ENCODE peak calls at places on chromosomes 13 and 19, in seven cellular contexts. One of them, this sample, is unnamed.

GRCh38 chr19:16160943-16161560 is 12.3 kb downstream of the CIB3 start:
- DNase-seq in GM23248: peak; percentile 83
- DNase-seq in astrocyte: peak; percentile 74
- DNase-seq in neuronal stem cell: no peak
- DNase-seq in mammary epithelial cell: peak; percentile 93
- DNase-seq in K562: peak; percentile 27
- DNase-seq in neural progenitor cell: no peak
- DNase-seq in this sample: peak; percentile 71

GRCh38 chr19:13436352-13436751 is 69.9 kb downstream of the CACNA1A start:
- DNase-seq in neuronal stem cell: no peak
- DNase-seq in mammary epithelial cell: no peak
- DNase-seq in GM23248: no peak
- DNase-seq in K562: no peak
- DNase-seq in astrocyte: no peak
- DNase-seq in neural progenitor cell: no peak
- DNase-seq in this sample: no peak

GRCh38 chr19:52959613-52960295 is 2.9 kb downstream of the ZNF816 start:
- DNase-seq in neuronal stem cell: no peak
- DNase-seq in astrocyte: no peak
- DNase-seq in K562: no peak
- DNase-seq in GM23248: no peak
- DNase-seq in neural progenitor cell: no peak
- DNase-seq in mammary epithelial cell: peak; percentile 38
- DNase-seq in this sample: no peak

GRCh38 chr13:31037874-31038475 is 105.5 kb downstream of the TEX26 start:
- DNase-seq in neural progenitor cell: no peak
- DNase-seq in astrocyte: no peak
- DNase-seq in K562: no peak
- DNase-seq in mammary epithelial cell: no peak
- DNase-seq in neuronal stem cell: no peak
- DNase-seq in GM23248: no peak
- DNase-seq in this sample: no peak

GRCh38 chr19:49775742-49776370 is 9.1 kb downstream of the AP2A1 start:
- DNase-seq in neuronal stem cell: no peak
- DNase-seq in K562: peak; percentile 93
- DNase-seq in GM23248: no peak
- DNase-seq in neural progenitor cell: no peak
- DNase-seq in astrocyte: no peak
- DNase-seq in mammary epithelial cell: no peak
- DNase-seq in this sample: no peak

GRCh38 chr13:77360032-77360431 is 33.1 kb upstream of the MYCBP2 start:
- DNase-seq in mammary epithelial cell: no peak
- DNase-seq in neural progenitor cell: no peak
- DNase-seq in K562: no peak
- DNase-seq in GM23248: no peak
- DNase-seq in astrocyte: no peak
- DNase-seq in neuronal stem cell: no peak
- DNase-seq in this sample: no peak

GRCh38 chr19:46571495-46571894 is 29.6 kb upstream of the CALM3 start:
- DNase-seq in mammary epithelial cell: peak; percentile 16
- DNase-seq in astrocyte: no peak
- DNase-seq in K562: peak; percentile 60
- DNase-seq in neuronal stem cell: no peak
- DNase-seq in GM23248: peak; percentile 30
- DNase-seq in neural progenitor cell: peak; percentile 72
- DNase-seq in this sample: peak; percentile 36

GRCh38 chr13:40776681-40777165 is 5.7 kb upstream of the MRPS31 start:
- DNase-seq in K562: no peak
- DNase-seq in astrocyte: peak; percentile 66
- DNase-seq in GM23248: peak; percentile 23
- DNase-seq in neural progenitor cell: no peak
- DNase-seq in mammary epithelial cell: peak; percentile 26
- DNase-seq in neuronal stem cell: no peak
- DNase-seq in this sample: peak; percentile 87

GRCh38 chr13:98824376-98825160 is 72.1 kb upstream of the SLC15A1 start:
- DNase-seq in GM23248: peak; percentile 53
- DNase-seq in neural progenitor cell: no peak
- DNase-seq in mammary epithelial cell: peak; percentile 53
- DNase-seq in neuronal stem cell: no peak
- DNase-seq in K562: no peak
- DNase-seq in astrocyte: no peak
- DNase-seq in this sample: no peak

GRCh38 chr19:50051964-50052363 is 26.2 kb downstream of the ZNF473 start:
- DNase-seq in neuronal stem cell: no peak
- DNase-seq in K562: no peak
- DNase-seq in mammary epithelial cell: no peak
- DNase-seq in GM23248: no peak
- DNase-seq in neural progenitor cell: no peak
- DNase-seq in astrocyte: no peak
- DNase-seq in this sample: no peak

GRCh38 chr13:86397640-86398039 is 598.4 kb upstream of the SLITRK6 start:
- DNase-seq in mammary epithelial cell: no peak
- DNase-seq in neuronal stem cell: no peak
- DNase-seq in K562: no peak
- DNase-seq in astrocyte: no peak
- DNase-seq in neural progenitor cell: no peak
- DNase-seq in GM23248: no peak
- DNase-seq in this sample: no peak

GRCh38 chr13:23588576-23589141 is 18.4 kb downstream of the TNFRSF19 start:
- DNase-seq in mammary epithelial cell: no peak
- DNase-seq in neural progenitor cell: no peak
- DNase-seq in K562: no peak
- DNase-seq in astrocyte: no peak
- DNase-seq in neuronal stem cell: no peak
- DNase-seq in GM23248: no peak
- DNase-seq in this sample: no peak

GRCh38 chr13:50643055-50643454 is 200.4 kb downstream of the DLEU7 start:
- DNase-seq in GM23248: no peak
- DNase-seq in neural progenitor cell: no peak
- DNase-seq in astrocyte: no peak
- DNase-seq in mammary epithelial cell: no peak
- DNase-seq in K562: no peak
- DNase-seq in neuronal stem cell: no peak
- DNase-seq in this sample: no peak

GRCh38 chr19:5718579-5719273 is 1.2 kb downstream of the LONP1 start:
- DNase-seq in neuronal stem cell: no peak
- DNase-seq in astrocyte: peak; percentile 80
- DNase-seq in neural progenitor cell: no peak
- DNase-seq in GM23248: peak; percentile 91
- DNase-seq in mammary epithelial cell: peak; percentile 66
- DNase-seq in K562: peak; percentile 69
- DNase-seq in this sample: peak; percentile 93

GRCh38 chr13:99746857-99747710 is 224.5 kb downstream of the ZIC5 start:
- DNase-seq in neuronal stem cell: peak; percentile 93
- DNase-seq in astrocyte: no peak
- DNase-seq in GM23248: no peak
- DNase-seq in neural progenitor cell: peak; percentile 94
- DNase-seq in mammary epithelial cell: no peak
- DNase-seq in K562: no peak
- DNase-seq in this sample: no peak

GRCh38 chr19:30315159-30315558 is 57.0 kb upstream of the ZNF536 start:
- DNase-seq in neuronal stem cell: no peak
- DNase-seq in mammary epithelial cell: no peak
- DNase-seq in GM23248: no peak
- DNase-seq in K562: no peak
- DNase-seq in neural progenitor cell: no peak
- DNase-seq in astrocyte: no peak
- DNase-seq in this sample: no peak

GRCh38 chr13:29594710-29595379 is 643 bp downstream of the SLC7A1 start:
- DNase-seq in K562: peak; percentile 52
- DNase-seq in astrocyte: peak; percentile 51
- DNase-seq in GM23248: peak; percentile 90
- DNase-seq in neuronal stem cell: peak; percentile 29
- DNase-seq in mammary epithelial cell: peak; percentile 50
- DNase-seq in neural progenitor cell: peak; percentile 57
- DNase-seq in this sample: peak; percentile 74

GRCh38 chr13:35159041-35159440 is 217.0 kb downstream of the NBEA start:
- DNase-seq in neuronal stem cell: no peak
- DNase-seq in mammary epithelial cell: no peak
- DNase-seq in neural progenitor cell: no peak
- DNase-seq in GM23248: no peak
- DNase-seq in K562: no peak
- DNase-seq in astrocyte: no peak
- DNase-seq in this sample: no peak

GRCh38 chr19:53333071-53333465 is 481 bp upstream of the ZNF845 start:
- DNase-seq in K562: no peak
- DNase-seq in GM23248: peak; percentile 73
- DNase-seq in neural progenitor cell: peak; percentile 76
- DNase-seq in neuronal stem cell: no peak
- DNase-seq in astrocyte: no peak
- DNase-seq in mammary epithelial cell: no peak
- DNase-seq in this sample: no peak

GRCh38 chr13:40401911-40402776 is 264.3 kb downstream of the FOXO1 start:
- DNase-seq in neuronal stem cell: no peak
- DNase-seq in mammary epithelial cell: peak; percentile 89
- DNase-seq in neural progenitor cell: no peak
- DNase-seq in astrocyte: peak; percentile 96
- DNase-seq in GM23248: peak; percentile 96
- DNase-seq in K562: peak; percentile 49
- DNase-seq in this sample: peak; percentile 96

GRCh38 chr19:7168941-7169340 is 99.4 kb downstream of the ZNF557 start:
- DNase-seq in astrocyte: peak; percentile 22
- DNase-seq in neuronal stem cell: no peak
- DNase-seq in mammary epithelial cell: no peak
- DNase-seq in K562: no peak
- DNase-seq in neural progenitor cell: no peak
- DNase-seq in GM23248: no peak
- DNase-seq in this sample: no peak

GRCh38 chr13:36341718-36342117 is 4.5 kb downstream of the SPART start:
- DNase-seq in neural progenitor cell: no peak
- DNase-seq in astrocyte: peak; percentile 58
- DNase-seq in neuronal stem cell: no peak
- DNase-seq in K562: no peak
- DNase-seq in GM23248: peak; percentile 55
- DNase-seq in mammary epithelial cell: peak; percentile 54
- DNase-seq in this sample: peak; percentile 83

GRCh38 chr19:17390665-17391370 is 3.2 kb downstream of the CCDC194 start:
- DNase-seq in mammary epithelial cell: peak; percentile 85
- DNase-seq in astrocyte: peak; percentile 80
- DNase-seq in K562: peak; percentile 97
- DNase-seq in GM23248: peak; percentile 96
- DNase-seq in neural progenitor cell: peak; percentile 99
- DNase-seq in neuronal stem cell: peak; percentile 90
- DNase-seq in this sample: peak; percentile 93

GRCh38 chr19:12065100-12065538 is 588 bp downstream of the ZNF844 start:
- DNase-seq in neural progenitor cell: no peak
- DNase-seq in K562: no peak
- DNase-seq in neuronal stem cell: no peak
- DNase-seq in GM23248: peak; percentile 73
- DNase-seq in mammary epithelial cell: no peak
- DNase-seq in astrocyte: peak; percentile 56
- DNase-seq in this sample: peak; percentile 52
- H3K9ac ChIP-seq in neural progenitor cell: peak overlapping the region; percentile 60
- H3K9ac ChIP-seq in K562: peak overlapping the region; percentile 89
- H3K9ac ChIP-seq in neuronal stem cell: peak overlapping the region; percentile 93
- H3K9ac ChIP-seq in GM23248: peak overlapping the region; percentile 97
- H3K9ac ChIP-seq in mammary epithelial cell: no peak overlapping the region
- H3K9ac ChIP-seq in astrocyte: peak overlapping the region; percentile 92
- H3K9ac ChIP-seq in this sample: peak overlapping the region; percentile 99

GRCh38 chr13:110702591-110703526 is 3.1 kb downstream of the CARS2 start:
- DNase-seq in GM23248: peak; percentile 40
- DNase-seq in neuronal stem cell: no peak
- DNase-seq in astrocyte: peak; percentile 31
- DNase-seq in K562: no peak
- DNase-seq in mammary epithelial cell: no peak
- DNase-seq in neural progenitor cell: no peak
- DNase-seq in this sample: peak; percentile 41

GRCh38 chr13:110705356-110705825 is 525 bp downstream of the CARS2 start:
- DNase-seq in astrocyte: no peak
- DNase-seq in GM23248: no peak
- DNase-seq in K562: no peak
- DNase-seq in neural progenitor cell: no peak
- DNase-seq in mammary epithelial cell: no peak
- DNase-seq in neuronal stem cell: no peak
- DNase-seq in this sample: no peak

GRCh38 chr13:110706570-110707378 is 858 bp upstream of the CARS2 start:
- DNase-seq in astrocyte: no peak
- DNase-seq in K562: no peak
- DNase-seq in neural progenitor cell: no peak
- DNase-seq in GM23248: no peak
- DNase-seq in mammary epithelial cell: no peak
- DNase-seq in neuronal stem cell: no peak
- DNase-seq in this sample: no peak

GRCh38 chr13:110702089-110702488 is 3.8 kb downstream of the CARS2 start:
- DNase-seq in mammary epithelial cell: no peak
- DNase-seq in astrocyte: no peak
- DNase-seq in K562: no peak
- DNase-seq in neural progenitor cell: no peak
- DNase-seq in neuronal stem cell: no peak
- DNase-seq in GM23248: peak; percentile 9
- DNase-seq in this sample: no peak

DNA sequence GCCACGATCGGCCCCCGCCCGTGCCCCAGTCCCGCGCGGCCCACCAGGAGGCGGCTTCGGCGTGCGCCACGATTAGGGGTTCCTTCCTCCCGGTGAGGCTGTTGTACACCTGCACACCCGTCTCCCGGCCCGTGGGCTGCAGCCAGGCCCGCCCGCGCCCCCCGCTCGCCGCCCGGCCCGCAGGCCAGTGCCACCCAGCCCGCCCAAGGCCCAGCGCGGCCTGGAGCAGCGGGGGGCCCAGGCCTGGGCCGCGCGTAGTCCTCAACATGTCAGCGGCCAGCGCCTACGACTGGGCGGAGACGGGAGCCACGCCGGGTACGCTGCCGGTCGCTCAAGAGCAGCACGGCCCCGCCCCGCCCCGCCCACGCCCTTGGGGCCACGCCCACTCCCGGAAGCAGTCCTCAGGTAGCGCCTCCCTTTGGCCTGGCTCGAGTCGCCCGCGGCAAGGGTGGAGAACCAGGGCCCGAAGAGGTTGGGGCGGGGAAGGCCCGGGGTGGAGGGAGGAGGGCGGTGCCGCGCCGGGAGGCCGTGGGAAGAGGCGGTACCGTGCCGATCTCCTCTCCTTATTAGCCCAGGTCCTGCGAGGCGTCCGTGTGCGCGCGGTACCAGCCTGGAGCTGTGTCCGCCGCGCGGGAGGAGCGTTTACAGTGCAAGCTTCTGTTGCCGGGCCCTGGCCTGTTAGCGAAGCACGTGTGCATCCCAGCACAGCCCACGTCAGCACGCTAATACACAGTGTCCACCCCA is at the start of gene CARS2:
- DNase-seq in K562: peak; percentile 92
- DNase-seq in astrocyte: peak; percentile 90
- DNase-seq in neural progenitor cell: peak; percentile 97
- DNase-seq in mammary epithelial cell: peak; percentile 97
- DNase-seq in GM23248: peak; percentile 97
- DNase-seq in neuronal stem cell: peak; percentile 95
- DNase-seq in this sample: peak; percentile 97
- H3K4me2 ChIP-seq in K562: peak within 1 kb of the TSS; percentile 91
- H3K4me2 ChIP-seq in astrocyte: peak within 1 kb of the TSS; percentile 88
- H3K4me2 ChIP-seq in neural progenitor cell: peak within 1 kb of the TSS; percentile 89
- H3K4me2 ChIP-seq in mammary epithelial cell: peak within 1 kb of the TSS; percentile 89
- H3K4me2 ChIP-seq in GM23248: peak within 1 kb of the TSS; percentile 98
- H3K4me2 ChIP-seq in neuronal stem cell: peak within 1 kb of the TSS; percentile 83
- H3K4me2 ChIP-seq in this sample: peak within 1 kb of the TSS; percentile 87

GRCh38 chr19:2608602-2608922 is 93.9 kb downstream of the GNG7 start:
- DNase-seq in neuronal stem cell: no peak
- DNase-seq in neural progenitor cell: no peak
- DNase-seq in mammary epithelial cell: no peak
- DNase-seq in GM23248: no peak
- DNase-seq in K562: no peak
- DNase-seq in astrocyte: no peak
- DNase-seq in this sample: no peak
- H3K9ac ChIP-seq in neuronal stem cell: no peak overlapping the region
- H3K9ac ChIP-seq in neural progenitor cell: no peak overlapping the region
- H3K9ac ChIP-seq in mammary epithelial cell: no peak overlapping the region
- H3K9ac ChIP-seq in GM23248: no peak overlapping the region
- H3K9ac ChIP-seq in K562: no peak overlapping the region
- H3K9ac ChIP-seq in astrocyte: no peak overlapping the region
- H3K9ac ChIP-seq in this sample: no peak overlapping the region

GRCh38 chr13:113859311-113860050 is 4.4 kb downstream of the GAS6 start:
- DNase-seq in K562: no peak
- DNase-seq in astrocyte: no peak
- DNase-seq in neural progenitor cell: no peak
- DNase-seq in mammary epithelial cell: no peak
- DNase-seq in GM23248: no peak
- DNase-seq in neuronal stem cell: no peak
- DNase-seq in this sample: no peak
- H3K4me2 ChIP-seq in K562: no peak overlapping the region
- H3K4me2 ChIP-seq in astrocyte: peak overlapping the region; percentile 90
- H3K4me2 ChIP-seq in neural progenitor cell: peak overlapping the region; percentile 62
- H3K4me2 ChIP-seq in mammary epithelial cell: peak overlapping the region; percentile 100
- H3K4me2 ChIP-seq in GM23248: peak overlapping the region; percentile 59
- H3K4me2 ChIP-seq in neuronal stem cell: no peak overlapping the region
- H3K4me2 ChIP-seq in this sample: no peak overlapping the region